ENCODE peak calls at places on chromosomes 16 and 17, in seven cellular contexts. One of them, this sample, is unnamed.
A peak's percentile ranks its signal among the peaks of the same experiment; 100 is the strongest.

GRCh38 chr17:29162082-29162908 is 17.9 kb downstream of the MYO18A start:
- DNase-seq in effector memory CD4-positive, alpha-beta T cell: no peak
- DNase-seq in AG09309: no peak
- DNase-seq in heart right ventricle: no peak
- DNase-seq in GM23338: no peak
- DNase-seq in psoas muscle: no peak
- DNase-seq in esophagus squamous epithelium: no peak
- DNase-seq in this sample: no peak

GRCh38 chr17:64494121-64494520 is 2.7 kb downstream of the POLG2 start:
- DNase-seq in effector memory CD4-positive, alpha-beta T cell: no peak
- DNase-seq in AG09309: no peak
- DNase-seq in heart right ventricle: no peak
- DNase-seq in GM23338: no peak
- DNase-seq in psoas muscle: no peak
- DNase-seq in esophagus squamous epithelium: no peak
- DNase-seq in this sample: no peak

GRCh38 chr16:4532238-4532637 is 6.3 kb downstream of the CDIP1 start:
- DNase-seq in effector memory CD4-positive, alpha-beta T cell: no peak
- DNase-seq in AG09309: no peak
- DNase-seq in heart right ventricle: no peak
- DNase-seq in GM23338: no peak
- DNase-seq in psoas muscle: no peak
- DNase-seq in esophagus squamous epithelium: no peak
- DNase-seq in this sample: no peak

GRCh38 chr17:5711344-5711743 is 127.0 kb upstream of the NLRP1 start:
- DNase-seq in effector memory CD4-positive, alpha-beta T cell: no peak
- DNase-seq in AG09309: no peak
- DNase-seq in heart right ventricle: no peak
- DNase-seq in GM23338: no peak
- DNase-seq in psoas muscle: no peak
- DNase-seq in esophagus squamous epithelium: no peak
- DNase-seq in this sample: no peak

GRCh38 chr17:38451840-38452529 is 23.7 kb downstream of the ARHGAP23 start:
- DNase-seq in effector memory CD4-positive, alpha-beta T cell: no peak
- DNase-seq in AG09309: peak; percentile 77
- DNase-seq in heart right ventricle: no peak
- DNase-seq in GM23338: peak; percentile 95
- DNase-seq in psoas muscle: no peak
- DNase-seq in esophagus squamous epithelium: no peak
- DNase-seq in this sample: no peak

GRCh38 chr17:8681175-8681949 is 50.8 kb upstream of the MYH10 start:
- DNase-seq in effector memory CD4-positive, alpha-beta T cell: no peak
- DNase-seq in AG09309: peak; percentile 54
- DNase-seq in heart right ventricle: peak; percentile 22
- DNase-seq in GM23338: no peak
- DNase-seq in psoas muscle: no peak
- DNase-seq in esophagus squamous epithelium: no peak
- DNase-seq in this sample: no peak

GRCh38 chr17:35991075-35991474 is 4.5 kb upstream of the CCL14 start:
- DNase-seq in effector memory CD4-positive, alpha-beta T cell: no peak
- DNase-seq in AG09309: no peak
- DNase-seq in heart right ventricle: no peak
- DNase-seq in GM23338: no peak
- DNase-seq in psoas muscle: no peak
- DNase-seq in esophagus squamous epithelium: no peak
- DNase-seq in this sample: no peak

GRCh38 chr17:1999557-2000251 is 25.4 kb downstream of the RTN4RL1 start:
- DNase-seq in effector memory CD4-positive, alpha-beta T cell: no peak
- DNase-seq in AG09309: no peak
- DNase-seq in heart right ventricle: peak; percentile 62
- DNase-seq in GM23338: peak; percentile 46
- DNase-seq in psoas muscle: peak; percentile 82
- DNase-seq in esophagus squamous epithelium: no peak
- DNase-seq in this sample: no peak

GRCh38 chr17:33385133-33385532 is 92.0 kb upstream of the ASIC2 start:
- DNase-seq in effector memory CD4-positive, alpha-beta T cell: no peak
- DNase-seq in AG09309: no peak
- DNase-seq in heart right ventricle: no peak
- DNase-seq in GM23338: peak; percentile 65
- DNase-seq in psoas muscle: no peak
- DNase-seq in esophagus squamous epithelium: no peak
- DNase-seq in this sample: no peak

GRCh38 chr17:68035131-68035522 is 408 bp upstream of the KPNA2 start:
- DNase-seq in effector memory CD4-positive, alpha-beta T cell: peak; percentile 83
- DNase-seq in AG09309: no peak
- DNase-seq in heart right ventricle: peak; percentile 94
- DNase-seq in GM23338: peak; percentile 99
- DNase-seq in psoas muscle: peak; percentile 96
- DNase-seq in esophagus squamous epithelium: peak; percentile 80
- DNase-seq in this sample: no peak

GRCh38 chr16:84067640-84068039 is 25.0 kb upstream of the SLC38A8 start:
- DNase-seq in effector memory CD4-positive, alpha-beta T cell: no peak
- DNase-seq in AG09309: no peak
- DNase-seq in heart right ventricle: no peak
- DNase-seq in GM23338: no peak
- DNase-seq in psoas muscle: no peak
- DNase-seq in esophagus squamous epithelium: no peak
- DNase-seq in this sample: no peak

DNA sequence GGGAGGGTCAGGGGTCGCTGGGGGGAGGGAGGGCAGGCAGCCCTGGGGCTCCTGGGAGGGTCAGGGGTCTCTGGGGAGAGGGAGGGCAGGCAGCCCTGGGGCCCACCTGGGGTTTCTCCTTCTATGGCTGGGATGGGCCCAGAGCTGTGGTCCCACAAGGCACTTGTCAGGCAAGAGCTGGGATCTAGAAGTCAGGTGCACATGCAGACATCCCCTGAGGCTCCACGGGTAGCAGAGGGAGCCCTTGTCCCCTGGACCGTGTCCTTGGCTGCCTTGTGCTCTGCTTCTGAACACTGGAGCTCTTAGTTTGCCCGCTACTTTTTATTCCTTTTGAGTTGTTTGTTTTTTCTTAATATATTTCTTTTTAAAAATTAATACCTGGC is 1.8 kb downstream of the TUBB3 start:
- DNase-seq in effector memory CD4-positive, alpha-beta T cell: no peak
- DNase-seq in AG09309: no peak
- DNase-seq in heart right ventricle: no peak
- DNase-seq in GM23338: peak; percentile 37
- DNase-seq in psoas muscle: no peak
- DNase-seq in esophagus squamous epithelium: no peak
- DNase-seq in this sample: no peak
- H3K4me3 ChIP-seq in effector memory CD4-positive, alpha-beta T cell: no peak overlapping the region
- H3K4me3 ChIP-seq in AG09309: peak overlapping the region; percentile 94
- H3K4me3 ChIP-seq in heart right ventricle: no peak overlapping the region
- H3K4me3 ChIP-seq in GM23338: peak overlapping the region; percentile 86
- H3K4me3 ChIP-seq in psoas muscle: peak overlapping the region; percentile 63
- H3K4me3 ChIP-seq in esophagus squamous epithelium: no peak overlapping the region
- H3K4me3 ChIP-seq in this sample: no peak overlapping the region

DNA sequence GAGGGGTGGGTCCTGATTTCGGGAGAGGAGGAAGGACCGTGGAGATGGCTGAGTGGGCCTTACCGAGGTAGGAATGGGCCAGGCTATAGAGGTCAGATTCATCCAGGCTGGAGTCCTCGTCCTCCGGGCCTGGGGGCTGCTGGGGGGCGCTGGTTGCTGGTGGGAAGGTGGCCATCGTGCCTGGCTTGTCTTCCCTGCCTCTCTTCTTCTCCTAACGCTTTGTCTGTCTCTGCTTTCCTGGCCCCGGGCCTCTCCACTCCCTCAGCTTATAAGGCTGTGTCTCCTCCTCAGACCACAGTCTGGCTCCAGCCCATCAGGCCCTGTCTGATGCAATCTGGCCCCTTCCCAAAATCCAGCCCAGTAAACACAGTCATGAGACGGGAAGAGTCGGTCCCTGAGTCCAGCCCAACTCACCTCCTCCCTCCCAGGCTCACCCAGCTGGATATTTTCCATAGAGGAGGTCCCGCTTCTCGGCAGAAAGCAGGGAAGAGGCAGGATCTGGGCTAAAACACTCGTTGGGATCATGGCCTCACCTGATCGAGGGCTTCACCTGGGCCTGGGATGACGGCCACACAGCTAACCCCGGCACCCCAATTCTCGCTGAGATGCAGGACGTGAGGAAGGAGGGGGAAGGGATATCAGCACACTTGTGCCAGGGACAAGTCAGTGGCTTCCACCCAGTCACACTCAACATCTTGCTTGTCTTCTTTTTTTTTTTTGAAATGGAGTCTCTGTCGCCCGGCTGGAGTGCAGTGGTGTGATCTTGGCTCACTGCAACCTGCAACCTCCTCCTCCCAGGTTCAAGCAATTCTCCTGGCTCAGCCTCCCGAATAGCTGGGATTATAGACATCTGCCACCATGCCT is at the start of gene NUPR1:
- DNase-seq in effector memory CD4-positive, alpha-beta T cell: no peak
- DNase-seq in AG09309: peak; percentile 97
- DNase-seq in heart right ventricle: peak; percentile 88
- DNase-seq in GM23338: no peak
- DNase-seq in psoas muscle: peak; percentile 97
- DNase-seq in esophagus squamous epithelium: peak; percentile 34
- DNase-seq in this sample: no peak
- H3K4me3 ChIP-seq in effector memory CD4-positive, alpha-beta T cell: no peak within 1 kb of the TSS
- H3K4me3 ChIP-seq in AG09309: peak within 1 kb of the TSS; percentile 57
- H3K4me3 ChIP-seq in heart right ventricle: peak within 1 kb of the TSS; percentile 48
- H3K4me3 ChIP-seq in GM23338: no peak within 1 kb of the TSS
- H3K4me3 ChIP-seq in psoas muscle: peak within 1 kb of the TSS; percentile 73
- H3K4me3 ChIP-seq in esophagus squamous epithelium: peak within 1 kb of the TSS; percentile 45
- H3K4me3 ChIP-seq in this sample: no peak within 1 kb of the TSS

GRCh38 chr17:82351254-82351712 is 7.8 kb upstream of the TEX19 start:
- DNase-seq in effector memory CD4-positive, alpha-beta T cell: no peak
- DNase-seq in AG09309: no peak
- DNase-seq in heart right ventricle: peak; percentile 13
- DNase-seq in GM23338: no peak
- DNase-seq in psoas muscle: peak; percentile 44
- DNase-seq in esophagus squamous epithelium: no peak
- DNase-seq in this sample: no peak
- H3K4me3 ChIP-seq in effector memory CD4-positive, alpha-beta T cell: no peak overlapping the region
- H3K4me3 ChIP-seq in AG09309: no peak overlapping the region
- H3K4me3 ChIP-seq in heart right ventricle: no peak overlapping the region
- H3K4me3 ChIP-seq in GM23338: no peak overlapping the region
- H3K4me3 ChIP-seq in psoas muscle: no peak overlapping the region
- H3K4me3 ChIP-seq in esophagus squamous epithelium: no peak overlapping the region
- H3K4me3 ChIP-seq in this sample: no peak overlapping the region

GRCh38 chr16:2954647-2955381 is 9.3 kb upstream of the KREMEN2 start:
- DNase-seq in effector memory CD4-positive, alpha-beta T cell: no peak
- DNase-seq in AG09309: no peak
- DNase-seq in heart right ventricle: no peak
- DNase-seq in GM23338: no peak
- DNase-seq in psoas muscle: peak; percentile 46
- DNase-seq in esophagus squamous epithelium: no peak
- DNase-seq in this sample: no peak
- H3K4me3 ChIP-seq in effector memory CD4-positive, alpha-beta T cell: no peak overlapping the region
- H3K4me3 ChIP-seq in AG09309: no peak overlapping the region
- H3K4me3 ChIP-seq in heart right ventricle: no peak overlapping the region
- H3K4me3 ChIP-seq in GM23338: no peak overlapping the region
- H3K4me3 ChIP-seq in psoas muscle: no peak overlapping the region
- H3K4me3 ChIP-seq in esophagus squamous epithelium: no peak overlapping the region
- H3K4me3 ChIP-seq in this sample: no peak overlapping the region

DNA sequence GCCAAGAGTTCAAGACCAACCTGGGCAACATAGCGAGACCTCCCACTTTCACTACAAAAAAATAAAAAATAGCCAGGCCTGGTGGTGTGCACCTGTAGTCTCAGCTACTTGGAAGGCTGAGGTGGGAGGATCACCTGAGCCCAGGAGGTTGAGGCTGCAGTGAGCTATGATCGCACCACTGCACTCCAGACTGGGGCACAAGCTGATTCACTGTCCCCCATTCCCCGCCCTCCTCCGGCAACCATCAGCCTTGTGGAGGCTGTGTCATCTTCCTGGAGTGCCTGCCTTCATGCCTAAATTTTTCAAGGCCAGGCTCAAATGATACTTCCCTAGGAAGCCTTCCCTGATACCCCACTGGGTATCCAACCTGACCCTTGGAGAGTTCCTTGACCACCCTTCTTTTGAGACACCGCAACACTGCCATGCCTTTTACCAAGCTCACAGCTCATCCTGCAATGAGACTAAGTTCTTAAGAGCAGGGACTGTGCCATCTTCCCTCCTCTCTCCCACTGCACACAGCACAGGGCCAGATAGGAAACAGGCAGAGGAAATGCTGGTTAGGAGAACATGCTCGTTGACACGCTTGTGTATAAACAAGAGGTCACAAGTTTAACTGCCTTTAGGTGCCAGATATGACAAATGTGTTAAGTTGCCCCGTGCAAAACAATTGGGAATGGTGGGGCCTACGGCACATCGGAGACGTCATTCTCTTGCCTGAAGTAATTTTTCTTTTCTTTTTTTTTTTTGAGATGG is 3.9 kb upstream of the SRCAP start:
- DNase-seq in effector memory CD4-positive, alpha-beta T cell: no peak
- DNase-seq in AG09309: no peak
- DNase-seq in heart right ventricle: no peak
- DNase-seq in GM23338: no peak
- DNase-seq in psoas muscle: no peak
- DNase-seq in esophagus squamous epithelium: no peak
- DNase-seq in this sample: no peak
- H3K4me3 ChIP-seq in effector memory CD4-positive, alpha-beta T cell: no peak overlapping the region
- H3K4me3 ChIP-seq in AG09309: no peak overlapping the region
- H3K4me3 ChIP-seq in heart right ventricle: no peak overlapping the region
- H3K4me3 ChIP-seq in GM23338: no peak overlapping the region
- H3K4me3 ChIP-seq in psoas muscle: no peak overlapping the region
- H3K4me3 ChIP-seq in esophagus squamous epithelium: no peak overlapping the region
- H3K4me3 ChIP-seq in this sample: no peak overlapping the region

DNA sequence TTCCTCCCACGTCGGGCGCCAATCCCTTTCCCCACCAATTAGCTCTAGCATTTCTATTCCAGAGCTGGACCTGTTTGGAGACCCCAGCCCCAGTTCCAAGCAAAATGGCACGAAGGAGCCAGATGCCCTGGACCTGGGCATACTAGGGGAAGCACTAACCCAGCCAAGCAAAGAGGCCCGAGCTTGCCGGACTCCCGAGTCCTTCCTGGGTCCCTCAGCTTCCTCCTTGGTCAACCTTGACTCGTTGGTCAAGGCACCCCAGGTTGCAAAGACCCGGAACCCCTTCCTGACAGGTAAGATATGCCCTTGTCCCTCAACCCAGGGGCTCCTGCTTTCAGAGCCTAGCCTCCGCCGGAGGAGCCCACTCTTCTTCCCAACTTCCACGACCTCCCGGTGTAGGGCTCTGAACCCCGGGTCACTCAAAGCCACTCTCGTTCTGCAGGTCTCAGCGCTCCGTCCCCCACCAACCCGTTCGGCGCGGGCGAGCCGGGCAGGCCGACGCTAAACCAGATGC is 5.5 kb upstream of the SPATA20 start:
- DNase-seq in effector memory CD4-positive, alpha-beta T cell: no peak
- DNase-seq in AG09309: no peak
- DNase-seq in heart right ventricle: no peak
- DNase-seq in GM23338: no peak
- DNase-seq in psoas muscle: no peak
- DNase-seq in esophagus squamous epithelium: no peak
- DNase-seq in this sample: no peak
- H3K4me3 ChIP-seq in effector memory CD4-positive, alpha-beta T cell: peak overlapping the region; percentile 56
- H3K4me3 ChIP-seq in AG09309: peak overlapping the region; percentile 58
- H3K4me3 ChIP-seq in heart right ventricle: peak overlapping the region; percentile 38
- H3K4me3 ChIP-seq in GM23338: peak overlapping the region; percentile 77
- H3K4me3 ChIP-seq in psoas muscle: peak overlapping the region; percentile 73
- H3K4me3 ChIP-seq in esophagus squamous epithelium: peak overlapping the region; percentile 26
- H3K4me3 ChIP-seq in this sample: peak overlapping the region; percentile 67

GRCh38 chr17:44981221-44981968 is 13.3 kb upstream of the C1QL1 start:
- DNase-seq in effector memory CD4-positive, alpha-beta T cell: no peak
- DNase-seq in AG09309: peak; percentile 27
- DNase-seq in heart right ventricle: no peak
- DNase-seq in GM23338: no peak
- DNase-seq in psoas muscle: no peak
- DNase-seq in esophagus squamous epithelium: no peak
- DNase-seq in this sample: no peak
- H3K4me3 ChIP-seq in effector memory CD4-positive, alpha-beta T cell: no peak overlapping the region
- H3K4me3 ChIP-seq in AG09309: peak overlapping the region; percentile 18
- H3K4me3 ChIP-seq in heart right ventricle: no peak overlapping the region
- H3K4me3 ChIP-seq in GM23338: no peak overlapping the region
- H3K4me3 ChIP-seq in psoas muscle: no peak overlapping the region
- H3K4me3 ChIP-seq in esophagus squamous epithelium: no peak overlapping the region
- H3K4me3 ChIP-seq in this sample: no peak overlapping the region